ENCODE peak calls at places on chromosomes 7 and 10, in four cellular contexts. One of them, this sample, is unnamed.

GRCh38 chr7:34090796-34091195 is 185.5 kb downstream of the BMPER start:
- DNase-seq in left colon: no peak
- DNase-seq in T1000: no peak
- DNase-seq in iris pigment epithelial cell: no peak
- DNase-seq in this sample: no peak

GRCh38 chr7:157831143-157831900 is 494.5 kb downstream of the DNAJB6 start:
- DNase-seq in left colon: no peak
- DNase-seq in T1000: no peak
- DNase-seq in iris pigment epithelial cell: no peak
- DNase-seq in this sample: no peak

GRCh38 chr10:85532821-85533220 is 833.8 kb downstream of the GRID1 start:
- DNase-seq in left colon: no peak
- DNase-seq in T1000: no peak
- DNase-seq in iris pigment epithelial cell: no peak
- DNase-seq in this sample: no peak

GRCh38 chr7:35975851-35976454 is 175.1 kb downstream of the SEPTIN7 start:
- DNase-seq in left colon: no peak
- DNase-seq in T1000: peak; percentile 15
- DNase-seq in iris pigment epithelial cell: peak; percentile 77
- DNase-seq in this sample: peak; percentile 23

GRCh38 chr10:48542471-48543210 is 62.2 kb downstream of the ARHGAP22 start:
- DNase-seq in left colon: no peak
- DNase-seq in T1000: no peak
- DNase-seq in iris pigment epithelial cell: no peak
- DNase-seq in this sample: no peak

GRCh38 chr10:114027041-114027394 is 16.6 kb upstream of the ADRB1 start:
- DNase-seq in left colon: no peak
- DNase-seq in T1000: no peak
- DNase-seq in iris pigment epithelial cell: no peak
- DNase-seq in this sample: no peak

GRCh38 chr7:72321081-72321480 is 91.1 kb downstream of the CALN1 start:
- DNase-seq in left colon: no peak
- DNase-seq in T1000: no peak
- DNase-seq in iris pigment epithelial cell: no peak
- DNase-seq in this sample: no peak

GRCh38 chr10:132452216-132452650 is 55.2 kb downstream of the PWWP2B start:
- DNase-seq in left colon: peak; percentile 52
- DNase-seq in T1000: no peak
- DNase-seq in iris pigment epithelial cell: no peak
- DNase-seq in this sample: no peak

GRCh38 chr7:103106336-103107070 is 31.6 kb downstream of the ARMC10 start:
- DNase-seq in left colon: no peak
- DNase-seq in T1000: no peak
- DNase-seq in iris pigment epithelial cell: peak; percentile 21
- DNase-seq in this sample: no peak

GRCh38 chr7:12771378-12771877 is 84.0 kb downstream of the ARL4A start:
- DNase-seq in left colon: peak; percentile 67
- DNase-seq in T1000: no peak
- DNase-seq in iris pigment epithelial cell: no peak
- DNase-seq in this sample: peak; percentile 15

GRCh38 chr7:44935016-44935415 is 43.8 kb downstream of the MYO1G start:
- DNase-seq in left colon: no peak
- DNase-seq in T1000: no peak
- DNase-seq in iris pigment epithelial cell: no peak
- DNase-seq in this sample: no peak

GRCh38 chr10:34895977-34896376 is 80.9 kb upstream of the PARD3 start:
- DNase-seq in left colon: no peak
- DNase-seq in T1000: no peak
- DNase-seq in iris pigment epithelial cell: no peak
- DNase-seq in this sample: no peak

GRCh38 chr7:80263321-80263720 is 128.7 kb downstream of the GNAI1 start:
- DNase-seq in left colon: no peak
- DNase-seq in T1000: no peak
- DNase-seq in iris pigment epithelial cell: no peak
- DNase-seq in this sample: no peak

GRCh38 chr10:34206078-34206477 is 609.0 kb downstream of the PARD3 start:
- DNase-seq in left colon: no peak
- DNase-seq in T1000: no peak
- DNase-seq in iris pigment epithelial cell: no peak
- DNase-seq in this sample: no peak

GRCh38 chr7:127226685-127227374 is 25.9 kb downstream of the GRM8 start:
- DNase-seq in left colon: no peak
- DNase-seq in T1000: no peak
- DNase-seq in iris pigment epithelial cell: no peak
- DNase-seq in this sample: no peak

GRCh38 chr7:135492151-135492550 is 17.8 kb downstream of the CNOT4 start:
- DNase-seq in left colon: no peak
- DNase-seq in T1000: no peak
- DNase-seq in iris pigment epithelial cell: no peak
- DNase-seq in this sample: no peak

GRCh38 chr7:137882806-137883205 is 36.0 kb upstream of the DGKI start:
- DNase-seq in left colon: no peak
- DNase-seq in T1000: no peak
- DNase-seq in iris pigment epithelial cell: no peak
- DNase-seq in this sample: no peak

GRCh38 chr7:157021071-157021891 is 10.8 kb upstream of the MNX1 start:
- DNase-seq in left colon: no peak
- DNase-seq in T1000: no peak
- DNase-seq in iris pigment epithelial cell: no peak
- DNase-seq in this sample: no peak

GRCh38 chr10:73819025-73819424 is 7.6 kb upstream of the NDST2 start:
- DNase-seq in left colon: no peak
- DNase-seq in T1000: no peak
- DNase-seq in iris pigment epithelial cell: no peak
- DNase-seq in this sample: no peak

GRCh38 chr10:103648231-103648950 is 154.9 kb downstream of the NEURL1 start:
- DNase-seq in left colon: no peak
- DNase-seq in T1000: no peak
- DNase-seq in iris pigment epithelial cell: no peak
- DNase-seq in this sample: no peak

GRCh38 chr7:150945171-150945852 is 32.8 kb downstream of the KCNH2 start:
- DNase-seq in left colon: no peak
- DNase-seq in T1000: no peak
- DNase-seq in iris pigment epithelial cell: no peak
- DNase-seq in this sample: no peak

GRCh38 chr10:101770331-101771215 is 5.3 kb downstream of the FGF8 start:
- DNase-seq in left colon: no peak
- DNase-seq in T1000: no peak
- DNase-seq in iris pigment epithelial cell: no peak
- DNase-seq in this sample: no peak

GRCh38 chr10:102796407-102797176 is 40.6 kb downstream of the CYP17A1 start:
- DNase-seq in left colon: peak; percentile 82
- DNase-seq in T1000: no peak
- DNase-seq in iris pigment epithelial cell: peak; percentile 63
- DNase-seq in this sample: no peak

GRCh38 chr7:20330797-20331230 is at the start of gene ITGB8:
- DNase-seq in left colon: peak; percentile 42
- DNase-seq in T1000: peak; percentile 33
- DNase-seq in iris pigment epithelial cell: no peak
- DNase-seq in this sample: peak; percentile 61

GRCh38 chr10:4121531-4122380 is 336.7 kb upstream of the KLF6 start:
- DNase-seq in left colon: peak; percentile 46
- DNase-seq in T1000: no peak
- DNase-seq in iris pigment epithelial cell: no peak
- DNase-seq in this sample: no peak

This sample was measured in H54.